ENCODE peak calls at places on chromosomes 16 and 17, in seven cellular contexts. R, O, D, W, K, L and Z are unnamed samples.

GRCh38 chr16:65122974-65123845 is 1.3 kb upstream of the CDH11 start:
- DNase-seq in K (no peak), L (peak), O (no peak), R (no peak), W (peak), D (peak), Z (peak)

GRCh38 chr16:80167657-80168056 is 373.1 kb upstream of the DYNLRB2 start:
- DNase-seq in R (no peak), O (no peak), K (no peak), L (no peak), D (no peak), W (no peak), Z (no peak)

GRCh38 chr17:30291571-30292489 is at the start of gene BLMH:
- DNase-seq in D (peak), L (peak), W (peak), K (peak), O (peak), R (peak), Z (peak)

GRCh38 chr17:77324227-77324626 is 183.5 kb downstream of the SEC14L1 start:
- DNase-seq in R (no peak), D (no peak), O (no peak), L (no peak), K (no peak), W (no peak), Z (no peak)

GRCh38 chr17:58403312-58403711 is 14.0 kb downstream of the RNF43 start:
- DNase-seq in O (no peak), D (no peak), W (no peak), K (no peak), R (no peak), L (no peak), Z (no peak)

GRCh38 chr16:17511340-17511739 is 40.6 kb upstream of the XYLT1 start:
- DNase-seq in W (no peak), K (no peak), R (no peak), D (no peak), L (no peak), O (no peak), Z (no peak)

GRCh38 chr17:1485748-1486376 is 6.6 kb downstream of the MYO1C start:
- DNase-seq in R (peak), O (peak), L (no peak), W (no peak), K (peak), D (peak), Z (peak)

GRCh38 chr17:74296548-74296936 is 22.5 kb downstream of the DNAI2 start:
- DNase-seq in D (peak), L (no peak), R (no peak), K (no peak), O (no peak), W (peak), Z (peak)

GRCh38 chr16:89574681-89575246 is 794 bp upstream of the CPNE7 start:
- DNase-seq in K (no peak), R (peak), W (no peak), O (peak), D (peak), L (no peak), Z (peak)